ENCODE peak calls at places on chromosomes 13 and 19, in five cellular contexts. Y is endothelial cell, N is amygdala, Z is uterus, O is GM18507. H is an unnamed sample.

GRCh38 chr13:53015044-53015443 is 13.6 kb upstream of the OLFM4 start:
- DNase-seq in Y (no peak), N (no peak), Z (no peak), O (no peak), H (no peak)

GRCh38 chr19:17861542-17862402 is 2.1 kb downstream of the RPL18A start:
- DNase-seq in Y (no peak), N (no peak), Z (no peak), O (no peak), H (no peak)

GRCh38 chr13:27043013-27043412 is 128.6 kb downstream of the USP12 start:
- DNase-seq in Y (no peak), N (peak), Z (no peak), O (no peak), H (no peak)

GRCh38 chr19:44662686-44663085 is 8.6 kb upstream of the CEACAM19 start:
- DNase-seq in Y (no peak), N (no peak), Z (no peak), O (no peak), H (no peak)

GRCh38 chr13:75635101-75635620 is 969 bp upstream of the LMO7 start:
- DNase-seq in Y (peak), N (no peak), Z (no peak), O (peak), H (no peak)

GRCh38 chr19:13060964-13061927 is 41.4 kb downstream of the LYL1 start:
- DNase-seq in Y (peak), N (peak), Z (peak), O (peak), H (peak)

GRCh38 chr13:113020323-113021080 is 51.5 kb downstream of the MCF2L start:
- DNase-seq in Y (no peak), N (no peak), Z (no peak), O (no peak), H (no peak)

GRCh38 chr13:97302611-97303010 is 80.5 kb downstream of the MBNL2 start:
- DNase-seq in Y (no peak), N (no peak), Z (no peak), O (no peak), H (no peak)

GRCh38 chr13:46035066-46035465 is 17.5 kb downstream of the ZC3H13 start:
- DNase-seq in Y (no peak), N (no peak), Z (no peak), O (no peak), H (no peak)

GRCh38 chr13:113638806-113639205 is 19.2 kb downstream of the ATP4B start:
- DNase-seq in Y (no peak), N (no peak), Z (no peak), O (no peak), H (no peak)

GRCh38 chr13:49248433-49249002 is 793 bp downstream of the CDADC1 start:
- DNase-seq in Y (no peak), N (no peak), Z (peak), O (no peak), H (no peak)

GRCh38 chr13:99605417-99606321 is 104.4 kb downstream of the TM9SF2 start:
- DNase-seq in Y (peak), N (no peak), Z (peak), O (peak), H (no peak)

GRCh38 chr19:17554968-17555479 is 425 bp upstream of the COLGALT1 start:
- DNase-seq in Y (no peak), N (no peak), Z (no peak), O (no peak), H (no peak)

GRCh38 chr19:30227661-30228112 is 144.5 kb upstream of the ZNF536 start:
- DNase-seq in Y (peak), N (peak), Z (no peak), O (peak), H (no peak)

GRCh38 chr13:97328222-97328790 is 105.7 kb upstream of the RAP2A start:
- DNase-seq in Y (peak), N (no peak), Z (no peak), O (no peak), H (no peak)

GRCh38 chr13:91349992-91350911 is 2.8 kb downstream of the MIR17HG start:
- DNase-seq in Y (no peak), N (no peak), Z (no peak), O (no peak), H (no peak)

GRCh38 chr13:44197791-44198770 is 175.5 kb upstream of the SERP2 start:
- DNase-seq in Y (no peak), N (no peak), Z (no peak), O (no peak), H (peak)

GRCh38 chr19:5823579-5824281 is 15.8 kb downstream of the FUT6 start:
- DNase-seq in Y (no peak), N (no peak), Z (no peak), O (no peak), H (no peak)

GRCh38 chr19:19386373-19386869 is 19.1 kb upstream of the GATAD2A start:
- DNase-seq in Y (no peak), N (no peak), Z (no peak), O (no peak), H (no peak)

GRCh38 chr13:106104281-106104901 is 431.1 kb downstream of the EFNB2 start:
- DNase-seq in Y (no peak), N (no peak), Z (no peak), O (no peak), H (no peak)